ENCODE peak calls at places on chromosomes 16 and 17, in eight cellular contexts. I is neural crest cell, R is GM19239, S is RWPE2, Z is thoracic aorta, W is GM06990, H is Right ventricle myocardium inferior, T is fibroblast of lung. E is an unnamed sample.

GRCh38 chr17:50754521-50754920 is 12.8 kb downstream of the ANKRD40CL start:
- DNase-seq in T (no peak), I (no peak), W (no peak), Z (no peak), R (no peak), H (no peak), S (no peak), E (no peak)

GRCh38 chr16:4373909-4374742 is 2.5 kb downstream of the VASN start:
- DNase-seq in H (peak; percentile 84), I (no peak), Z (peak; percentile 64), W (no peak), S (no peak), T (peak; percentile 97), R (no peak), E (no peak)

GRCh38 chr16:29645699-29646187 is 17.3 kb upstream of the SPN start:
- DNase-seq in W (peak; percentile 56), I (no peak), H (no peak), S (no peak), R (no peak), T (no peak), Z (no peak), E (peak; percentile 76)

GRCh38 chr17:76345377-76345945 is 8.3 kb downstream of the PRPSAP1 start:
- DNase-seq in I (no peak), W (no peak), Z (no peak), T (no peak), H (no peak), R (no peak), S (peak; percentile 46), E (no peak)

GRCh38 chr17:39064374-39064773 is 87.1 kb downstream of the PLXDC1 start:
- DNase-seq in W (no peak), I (no peak), T (peak; percentile 93), S (no peak), R (no peak), H (no peak), Z (no peak), E (no peak)

GRCh38 chr16:46830417-46830901 is 521 bp downstream of the C16orf87 start:
- DNase-seq in T (peak; percentile 20), H (peak; percentile 80), I (no peak), S (no peak), W (no peak), R (no peak), Z (no peak), E (no peak)

GRCh38 chr17:74547736-74548135 is 1.8 kb upstream of the CD300C start:
- DNase-seq in I (no peak), H (no peak), Z (no peak), R (no peak), T (no peak), W (no peak), S (no peak), E (no peak)

GRCh38 chr17:28954886-28955285 is 3.6 kb upstream of the PHF12 start:
- DNase-seq in H (no peak), W (no peak), I (no peak), T (no peak), S (no peak), R (no peak), Z (no peak), E (no peak)

GRCh38 chr17:73719588-73720071 is 75.4 kb upstream of the SDK2 start:
- DNase-seq in Z (no peak), R (no peak), T (no peak), W (no peak), I (peak; percentile 76), S (no peak), H (no peak), E (no peak)

GRCh38 chr17:70906808-70907207 is 737.5 kb downstream of the KCNJ2 start:
- DNase-seq in I (peak; percentile 18), Z (no peak), H (no peak), S (no peak), T (peak; percentile 87), R (no peak), W (no peak), E (no peak)

GRCh38 chr17:64155751-64156544 is 26.0 kb upstream of the ERN1 start:
- DNase-seq in S (no peak), W (no peak), Z (no peak), H (peak; percentile 82), R (no peak), T (peak; percentile 45), I (no peak), E (no peak)

GRCh38 chr16:14089283-14089823 is 18.2 kb downstream of the MRTFB start:
- DNase-seq in W (no peak), S (no peak), R (no peak), I (no peak), T (no peak), Z (no peak), H (no peak), E (no peak)

GRCh38 chr17:34283571-34283970 is 2.0 kb upstream of the CCL11 start:
- DNase-seq in I (no peak), T (no peak), R (no peak), Z (no peak), S (no peak), H (no peak), W (no peak), E (no peak)

GRCh38 chr16:25065899-25066298 is 45.6 kb upstream of the LCMT1 start:
- DNase-seq in I (no peak), Z (no peak), S (no peak), T (no peak), R (no peak), H (no peak), W (peak; percentile 52), E (peak; percentile 69)

GRCh38 chr16:89779231-89779912 is 37.1 kb downstream of the FANCA start:
- DNase-seq in S (no peak), Z (no peak), H (no peak), T (no peak), R (no peak), I (no peak), W (no peak), E (no peak)

GRCh38 chr16:426115-426905 is 861 bp downstream of the RAB11FIP3 start:
- DNase-seq in T (no peak), Z (no peak), W (peak; percentile 38), H (peak; percentile 59), I (no peak), R (peak; percentile 45), S (no peak), E (peak; percentile 54)

GRCh38 chr16:53712065-53712464 is 8.1 kb downstream of the FTO start:
- DNase-seq in S (no peak), R (no peak), Z (no peak), T (no peak), H (no peak), W (no peak), I (no peak), E (no peak)

GRCh38 chr17:66351053-66351452 is 48.6 kb downstream of the PRKCA start:
- DNase-seq in R (no peak), W (no peak), H (peak; percentile 79), Z (no peak), T (peak; percentile 18), I (no peak), S (no peak), E (no peak)

GRCh38 chr16:58024673-58025350 is 742 bp upstream of the MMP15 start:
- DNase-seq in T (no peak), S (no peak), R (no peak), H (peak; percentile 75), Z (no peak), I (no peak), W (peak; percentile 54), E (peak; percentile 36)

GRCh38 chr16:73669535-73670274 is 621.8 kb upstream of the ZFHX3 start:
- DNase-seq in I (no peak), Z (no peak), S (no peak), H (no peak), R (no peak), W (no peak), T (no peak), E (no peak)

GRCh38 chr17:77734371-77735050 is 224.0 kb upstream of the TNRC6C start:
- DNase-seq in T (peak; percentile 49), W (no peak), Z (peak; percentile 78), R (no peak), H (peak; percentile 93), I (no peak), S (peak; percentile 64), E (no peak)

GRCh38 chr17:17493249-17493985 is 2.8 kb downstream of the RASD1 start:
- DNase-seq in T (no peak), S (no peak), I (no peak), R (no peak), Z (no peak), W (no peak), H (peak; percentile 66), E (no peak)

GRCh38 chr16:73753931-73754330 is 542.7 kb upstream of the PSMD7 start:
- DNase-seq in H (no peak), S (no peak), T (no peak), W (no peak), R (no peak), Z (no peak), I (no peak), E (no peak)

GRCh38 chr16:68079616-68080344 is 5.4 kb upstream of the NFATC3 start:
- DNase-seq in Z (no peak), W (no peak), R (no peak), I (no peak), T (no peak), S (no peak), H (peak; percentile 91), E (peak; percentile 59)

GRCh38 chr17:74870512-74870911 is 2.3 kb downstream of the FDXR start:
- DNase-seq in Z (no peak), W (no peak), T (peak; percentile 63), S (peak; percentile 47), H (peak; percentile 64), I (no peak), R (no peak), E (no peak)

GRCh38 chr17:11369570-11369969 is 128.6 kb downstream of the SHISA6 start:
- DNase-seq in I (no peak), S (no peak), R (no peak), T (no peak), Z (no peak), W (no peak), H (no peak), E (no peak)

GRCh38 chr16:11613381-11614303 is 26.9 kb upstream of the LITAF start:
- DNase-seq in W (peak; percentile 68), T (peak; percentile 25), Z (no peak), R (no peak), S (peak; percentile 86), H (peak; percentile 92), I (no peak), E (peak; percentile 54)

GRCh38 chr16:86362155-86362849 is 148.0 kb upstream of the FOXF1 start:
- DNase-seq in Z (no peak), I (no peak), R (no peak), T (no peak), S (no peak), W (no peak), H (no peak), E (no peak)

E was measured in GM20000.